ENCODE peak calls at places on chromosomes 6 and 20, in ten cellular contexts. O, S, K, N, L, I, X, U, J and B are unnamed samples.

GRCh38 chr6:53737746-53738145 is 57.1 kb upstream of the LRRC1 start:
- DNase-seq in U (no peak), I (no peak), X (no peak), L (no peak), N (no peak), J (no peak), O (no peak), K (no peak), S (no peak), B (no peak)

GRCh38 chr6:102742033-102742432 is 1348.5 kb downstream of the GRIK2 start:
- DNase-seq in K (no peak), J (no peak), I (no peak), X (no peak), O (no peak), N (no peak), S (no peak), U (no peak), L (no peak), B (no peak)

GRCh38 chr6:106185626-106186025 is 99.5 kb downstream of the PRDM1 start:
- DNase-seq in K (no peak), S (no peak), X (no peak), O (no peak), J (no peak), N (no peak), I (no peak), L (no peak), U (no peak), B (no peak)

GRCh38 chr20:42938486-42939205 is 251.1 kb downstream of the PTPRT start:
- DNase-seq in L (no peak), X (no peak), K (no peak), O (no peak), S (no peak), J (no peak), I (no peak), N (no peak), U (no peak), B (no peak)

GRCh38 chr20:63064310-63064709 is 57.5 kb upstream of the BHLHE23 start:
- DNase-seq in O (no peak), J (no peak), U (no peak), I (no peak), L (no peak), X (no peak), K (no peak), S (no peak), N (no peak), B (no peak)

GRCh38 chr6:5674723-5675122 is 332.0 kb downstream of the NRN1 start:
- DNase-seq in J (no peak), K (no peak), L (no peak), U (no peak), I (no peak), O (no peak), X (no peak), S (no peak), N (no peak), B (no peak)

GRCh38 chr20:63682384-63683139 is 13.9 kb upstream of the TNFRSF6B start:
- DNase-seq in O (peak), N (peak), L (no peak), S (peak), I (peak), U (peak), X (no peak), J (peak), K (peak), B (no peak)

GRCh38 chr6:36056178-36056577 is 28.6 kb downstream of the MAPK14 start:
- DNase-seq in S (no peak), J (no peak), X (no peak), I (no peak), O (no peak), K (no peak), N (no peak), U (no peak), L (no peak), B (no peak)

GRCh38 chr6:128963561-128963960 is 80.6 kb downstream of the LAMA2 start:
- DNase-seq in X (no peak), I (no peak), L (no peak), K (no peak), J (no peak), O (no peak), U (no peak), N (peak), S (no peak), B (no peak)

GRCh38 chr20:61588356-61589054 is 336.4 kb downstream of the CDH4 start:
- DNase-seq in X (no peak), O (peak), I (no peak), J (peak), S (no peak), U (no peak), N (peak), L (no peak), K (no peak), B (no peak)

GRCh38 chr20:31670371-31671228 is 32.9 kb downstream of the COX4I2 start:
- DNase-seq in O (no peak), J (no peak), N (no peak), S (peak), X (no peak), I (no peak), K (no peak), U (no peak), L (no peak), B (no peak)

GRCh38 chr20:25090492-25091429 is 8.8 kb upstream of the VSX1 start:
- DNase-seq in K (no peak), U (no peak), I (no peak), J (no peak), L (peak), O (no peak), X (no peak), S (no peak), N (no peak), B (no peak)

GRCh38 chr20:35702051-35702823 is 3.0 kb downstream of the ROMO1 start:
- DNase-seq in O (peak), N (peak), U (no peak), K (no peak), X (no peak), L (no peak), S (peak), I (peak), J (peak), B (no peak)

GRCh38 chr6:138428943-138429616 is 25.1 kb downstream of the HEBP2 start:
- DNase-seq in S (no peak), I (no peak), J (peak), X (no peak), L (no peak), O (peak), N (peak), U (peak), K (peak), B (peak)

GRCh38 chr20:57661201-57662027 is 41.2 kb upstream of the ZBP1 start:
- DNase-seq in O (no peak), X (no peak), K (no peak), U (no peak), N (no peak), L (no peak), I (peak), J (no peak), S (no peak), B (no peak)

GRCh38 chr6:40740518-40740917 is 153.4 kb upstream of the LRFN2 start:
- DNase-seq in O (no peak), S (no peak), I (no peak), K (no peak), U (no peak), J (no peak), N (no peak), X (no peak), L (no peak), B (no peak)

GRCh38 chr20:41299899-41300298 is 17.6 kb downstream of the ZHX3 start:
- DNase-seq in J (no peak), O (no peak), U (no peak), S (no peak), N (peak), X (no peak), K (no peak), I (no peak), L (no peak), B (no peak)

GRCh38 chr6:4895971-4896370 is 107.9 kb downstream of the RPP40 start:
- DNase-seq in J (no peak), X (no peak), L (no peak), I (no peak), S (no peak), U (no peak), K (no peak), N (no peak), O (no peak), B (no peak)

GRCh38 chr6:161076211-161076677 is 84.7 kb downstream of the MAP3K4 start:
- DNase-seq in L (no peak), O (no peak), U (no peak), X (no peak), I (no peak), S (no peak), N (no peak), K (no peak), J (no peak), B (no peak)

GRCh38 chr6:1846611-1847010 is 236.9 kb downstream of the FOXC1 start:
- DNase-seq in I (no peak), N (no peak), U (no peak), J (no peak), X (no peak), S (no peak), L (no peak), O (no peak), K (no peak), B (no peak)

GRCh38 chr6:137734005-137734874 is 132.8 kb upstream of the TNFAIP3 start:
- DNase-seq in J (no peak), O (no peak), K (no peak), N (no peak), X (no peak), L (no peak), U (no peak), I (no peak), S (no peak), B (no peak)

GRCh38 chr6:1527098-1527497 is 82.6 kb upstream of the FOXC1 start:
- DNase-seq in J (no peak), K (no peak), N (no peak), U (peak), I (peak), O (peak), L (no peak), S (no peak), X (no peak), B (no peak)

GRCh38 chr6:97626586-97627441 is 343.8 kb upstream of the MMS22L start:
- DNase-seq in S (no peak), U (no peak), N (no peak), J (no peak), I (no peak), X (no peak), O (peak), K (no peak), L (no peak), B (peak)

GRCh38 chr6:170122676-170123075 is 168.2 kb downstream of the DLL1 start:
- DNase-seq in L (no peak), I (no peak), K (no peak), U (peak), O (no peak), N (no peak), J (no peak), S (peak), X (no peak), B (no peak)

GRCh38 chr6:122751291-122751690 is 28.2 kb upstream of the FABP7 start:
- DNase-seq in O (no peak), K (no peak), I (no peak), N (no peak), S (no peak), X (no peak), U (no peak), L (no peak), J (no peak), B (no peak)

GRCh38 chr6:94487371-94487770 is 1068.0 kb upstream of the EPHA7 start:
- DNase-seq in K (no peak), O (no peak), S (no peak), N (no peak), J (no peak), L (no peak), X (no peak), U (no peak), I (no peak), B (no peak)

GRCh38 chr6:130029163-130029562 is 10.8 kb downstream of the L3MBTL3 start:
- DNase-seq in S (no peak), X (no peak), O (no peak), N (no peak), U (no peak), I (no peak), J (no peak), L (no peak), K (no peak), B (no peak)

GRCh38 chr6:6005467-6006427 is 978 bp downstream of the NRN1 start:
- DNase-seq in L (no peak), S (no peak), K (no peak), N (no peak), O (no peak), I (no peak), U (no peak), J (no peak), X (no peak), B (no peak)